ENCODE peak calls at places on chromosomes 5 and 9, in ten cellular contexts. C is cardiac fibroblast, I is kidney epithelial cell, R is fibroblast of mammary gland, D is A673, N is choroid plexus epithelial cell, E is PC-9, V is RWPE2, O is retinal pigment epithelial cell, Z is K562. F is an unnamed sample.

GRCh38 chr9:113431181-113431580 is 20.6 kb downstream of the C9orf43 start:
- DNase-seq in C (no peak), I (no peak), R (no peak), D (no peak), N (no peak), E (no peak), V (no peak), O (no peak), Z (no peak), F (no peak)

GRCh38 chr5:151078490-151079262 is 2.2 kb downstream of the TNIP1 start:
- DNase-seq in C (no peak), I (no peak), R (no peak), D (no peak), N (no peak), E (no peak), V (no peak), O (no peak), Z (no peak), F (no peak)

GRCh38 chr5:173018352-173018751 is 34.8 kb downstream of the ATP6V0E1 start:
- DNase-seq in C (no peak), I (no peak), R (no peak), D (no peak), N (no peak), E (no peak), V (no peak), O (no peak), Z (no peak), F (no peak)

GRCh38 chr5:17443333-17444125 is 54.5 kb upstream of the TAF11L2 start:
- DNase-seq in C (no peak), I (no peak), R (no peak), D (peak; percentile 94), N (peak; percentile 18), E (no peak), V (no peak), O (no peak), Z (peak; percentile 4), F (no peak)

GRCh38 chr9:122526602-122527001 is 491 bp downstream of the OR1N1 start:
- DNase-seq in C (no peak), I (no peak), R (no peak), D (no peak), N (no peak), E (no peak), V (no peak), O (no peak), Z (no peak), F (no peak)

GRCh38 chr5:111680737-111681413 is 76.1 kb downstream of the NREP start:
- DNase-seq in C (peak; percentile 97), I (peak; percentile 93), R (peak; percentile 98), D (peak; percentile 14), N (peak; percentile 98), E (peak; percentile 66), V (peak; percentile 91), O (peak; percentile 68), Z (no peak), F (no peak)

GRCh38 chr9:111926421-111926875 is 29.8 kb downstream of the UGCG start:
- DNase-seq in C (peak; percentile 96), I (no peak), R (peak; percentile 53), D (peak; percentile 99), N (peak; percentile 95), E (no peak), V (no peak), O (no peak), Z (no peak), F (peak; percentile 6)

GRCh38 chr9:115305543-115305942 is 187.6 kb upstream of the TNC start:
- DNase-seq in C (no peak), I (no peak), R (no peak), D (no peak), N (no peak), E (no peak), V (no peak), O (no peak), Z (no peak), F (no peak)

GRCh38 chr5:57349214-57349613 is 133.4 kb downstream of the ACTBL2 start:
- DNase-seq in C (no peak), I (no peak), R (no peak), D (no peak), N (no peak), E (no peak), V (no peak), O (no peak), Z (no peak), F (no peak)

GRCh38 chr5:14676320-14676719 is 11.8 kb downstream of the OTULIN start:
- DNase-seq in C (peak; percentile 70), I (peak; percentile 57), R (peak; percentile 75), D (no peak), N (peak; percentile 67), E (no peak), V (peak; percentile 81), O (no peak), Z (peak; percentile 85), F (no peak)

GRCh38 chr9:90607701-90608122 is 34.9 kb downstream of the DIRAS2 start:
- DNase-seq in C (no peak), I (no peak), R (no peak), D (no peak), N (no peak), E (no peak), V (no peak), O (no peak), Z (no peak), F (no peak)

GRCh38 chr5:78586251-78586650 is 62.3 kb downstream of the LHFPL2 start:
- DNase-seq in C (peak; percentile 100), I (peak; percentile 90), R (peak; percentile 100), D (peak; percentile 35), N (peak; percentile 98), E (peak; percentile 86), V (peak; percentile 96), O (no peak), Z (peak; percentile 41), F (no peak)

GRCh38 chr5:172926796-172927195 is 32.4 kb upstream of the RPL26L1 start:
- DNase-seq in C (no peak), I (no peak), R (no peak), D (no peak), N (no peak), E (no peak), V (no peak), O (no peak), Z (no peak), F (no peak)

GRCh38 chr5:176486189-176486757 is 38.1 kb downstream of the FAF2 start:
- DNase-seq in C (no peak), I (no peak), R (no peak), D (no peak), N (no peak), E (no peak), V (no peak), O (no peak), Z (no peak), F (no peak)
- TF ChIP-seq CTCF in C (no peak), I (no peak), R (no peak), D (no peak), N (no peak), E (no peak), V (no peak), O (no peak), Z (no peak), F (no peak)

DNA sequence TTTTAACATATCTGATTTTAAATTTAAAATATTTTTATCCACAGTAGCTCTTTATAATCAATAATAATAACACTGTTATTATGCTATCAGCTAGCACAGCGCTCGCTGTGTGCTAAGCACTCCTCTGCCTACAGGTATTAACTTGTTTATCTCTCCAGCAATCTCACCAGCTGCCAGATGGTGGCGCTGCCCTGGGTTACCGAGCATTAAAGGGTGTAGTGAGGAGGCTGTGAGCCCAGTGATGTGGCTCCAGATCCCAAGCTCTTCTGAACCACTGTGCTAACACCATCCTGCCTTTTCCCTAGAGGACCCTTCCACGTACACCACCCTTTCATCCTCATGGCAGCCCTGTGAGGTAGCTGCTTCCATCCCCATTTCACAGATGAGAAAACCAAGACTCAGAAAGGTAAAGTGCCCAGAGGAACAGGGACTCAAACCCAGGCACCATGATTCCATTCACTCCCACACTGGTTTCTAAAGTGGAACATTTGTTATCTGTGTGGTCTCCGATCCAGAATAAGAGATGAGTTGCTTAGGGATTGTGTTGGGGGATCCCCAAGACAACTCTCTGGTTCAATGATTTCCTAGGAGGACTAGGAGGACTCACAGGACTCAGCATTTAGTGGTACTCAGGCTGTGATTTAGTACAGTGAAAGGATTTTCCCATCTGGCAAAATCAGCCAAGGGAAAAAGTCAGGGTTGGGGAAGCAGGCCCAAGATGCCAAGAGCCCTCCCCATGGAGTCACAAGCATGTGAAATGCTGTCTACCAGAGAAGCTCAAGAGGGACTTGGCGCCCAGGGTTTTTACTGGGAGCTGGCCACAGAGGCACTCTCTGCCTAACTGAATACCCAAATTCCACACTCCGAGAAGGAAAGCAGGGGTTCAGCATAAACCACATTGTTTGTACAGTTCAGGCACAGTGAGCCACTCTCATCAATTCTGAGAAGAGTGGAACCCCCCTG is 7.0 kb downstream of the IGFBPL1 start:
- DNase-seq in C (no peak), I (no peak), R (peak; percentile 13), D (peak; percentile 68), N (peak; percentile 23), E (no peak), V (no peak), O (no peak), Z (peak; percentile 75), F (peak; percentile 70)
- TF ChIP-seq CTCF in C (peak; percentile 62), I (peak; percentile 69), R (peak; percentile 62), D (peak; percentile 84), N (peak; percentile 69), E (peak; percentile 66), V (peak; percentile 36), O (peak; percentile 72), Z (peak; percentile 79), F (peak; percentile 91)

DNA sequence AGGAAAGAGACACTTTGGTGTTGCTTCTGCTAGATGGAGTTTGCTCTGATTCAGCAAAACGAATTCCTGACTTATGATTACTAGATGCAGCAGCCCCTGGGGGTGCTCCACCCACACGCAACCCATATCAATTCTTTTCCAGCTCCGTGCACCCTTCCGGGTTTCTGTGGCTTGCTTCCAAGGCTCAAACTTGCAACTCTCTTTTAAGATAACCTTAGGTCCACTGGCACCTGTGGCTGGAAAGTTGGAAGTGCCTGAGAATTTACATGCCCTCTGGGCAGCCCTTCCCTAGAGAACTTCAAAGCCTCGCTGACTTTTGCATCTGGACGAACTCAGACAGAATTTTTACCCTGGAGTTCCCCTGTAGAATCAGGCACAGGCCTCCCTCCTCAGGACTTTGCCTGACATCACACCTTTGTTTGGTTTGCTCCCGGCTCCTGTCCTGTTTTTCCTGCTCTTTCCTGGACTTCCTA is 224.9 kb downstream of the SNX18 start:
- DNase-seq in C (peak; percentile 69), I (peak; percentile 10), R (peak; percentile 61), D (no peak), N (peak; percentile 70), E (peak; percentile 96), V (peak; percentile 84), O (no peak), Z (peak; percentile 91), F (peak; percentile 14)
- TF ChIP-seq CTCF in C (no peak), I (no peak), R (no peak), D (no peak), N (peak; percentile 60), E (peak; percentile 34), V (peak; percentile 65), O (peak; percentile 2), Z (peak; percentile 19), F (no peak)

DNA sequence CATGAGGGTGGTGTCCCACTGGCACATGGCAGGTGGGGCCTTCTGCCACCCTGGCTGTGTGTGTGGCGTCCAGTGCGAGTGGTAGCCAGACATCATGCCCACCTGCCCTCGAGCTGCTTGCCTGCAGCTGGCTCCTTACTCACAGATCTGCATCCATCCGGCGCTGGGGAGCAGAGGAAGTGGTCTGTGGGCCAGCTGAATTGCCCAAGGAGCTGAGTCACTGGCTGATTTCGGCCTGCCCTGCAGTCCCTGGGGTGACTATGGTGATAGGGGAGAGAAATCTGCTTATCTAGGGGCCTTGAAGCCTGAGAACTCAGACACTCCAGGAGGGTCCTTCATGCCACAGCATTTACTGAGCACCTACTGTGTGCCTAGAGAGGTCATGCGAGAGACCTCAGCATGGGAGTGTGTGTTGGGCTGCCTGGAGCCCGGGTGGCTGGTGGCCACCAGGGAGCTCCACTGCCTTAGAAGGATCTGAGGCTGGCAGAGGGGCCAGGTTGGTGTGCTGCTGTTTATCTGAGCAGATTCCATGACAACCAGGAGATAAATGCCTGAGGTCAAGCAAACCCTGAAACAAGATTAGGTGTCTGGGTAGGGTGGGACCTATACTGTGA is 57.1 kb downstream of the SLC22A5 start:
- DNase-seq in C (peak; percentile 96), I (peak; percentile 89), R (peak; percentile 93), D (no peak), N (peak; percentile 92), E (peak; percentile 93), V (peak; percentile 95), O (no peak), Z (peak; percentile 90), F (no peak)
- TF ChIP-seq CTCF in C (peak; percentile 69), I (peak; percentile 69), R (peak; percentile 60), D (peak; percentile 42), N (peak; percentile 70), E (peak; percentile 44), V (peak; percentile 47), O (peak; percentile 50), Z (peak; percentile 57), F (no peak)